ENCODE peak calls at places on chromosomes 5 and 9, in four cellular contexts. Z is kidney epithelial cell, J is A549, X is H4. U is an unnamed sample.

GRCh38 chr9:92736816-92737606 is 27.6 kb downstream of the BICD2 start:
- DNase-seq in Z (no peak), J (no peak), X (no peak), U (no peak)

GRCh38 chr9:11319477-11320060 is 706.8 kb upstream of the PTPRD start:
- DNase-seq in Z (no peak), J (no peak), X (no peak), U (no peak)

GRCh38 chr5:23450187-23450586 is 57.2 kb upstream of the PRDM9 start:
- DNase-seq in Z (no peak), J (no peak), X (no peak), U (no peak)

GRCh38 chr5:122493091-122493775 is 181.2 kb downstream of the SNCAIP start:
- DNase-seq in Z (no peak), J (no peak), X (no peak), U (no peak)

GRCh38 chr5:63220244-63220643 is 641.6 kb downstream of the LRRC70 start:
- DNase-seq in Z (no peak), J (no peak), X (no peak), U (no peak)

GRCh38 chr9:108676344-108676743 is 179.4 kb downstream of the ACTL7B start:
- DNase-seq in Z (no peak), J (no peak), X (no peak), U (no peak)

GRCh38 chr5:61687371-61687770 is 355.3 kb downstream of the ZSWIM6 start:
- DNase-seq in Z (no peak), J (no peak), X (no peak), U (no peak)

GRCh38 chr9:95852059-95853032 is 23.1 kb upstream of the ERCC6L2 start:
- DNase-seq in Z (peak), J (peak), X (no peak), U (peak)

GRCh38 chr5:150209020-150209635 is 19.3 kb downstream of the SLC6A7 start:
- DNase-seq in Z (peak), J (no peak), X (no peak), U (peak)

GRCh38 chr9:121826711-121827110 is 175.3 kb downstream of the DAB2IP start:
- DNase-seq in Z (no peak), J (no peak), X (no peak), U (no peak)

GRCh38 chr9:34072868-34073590 is 24.3 kb upstream of the UBAP2 start:
- DNase-seq in Z (peak), J (peak), X (peak), U (peak)

GRCh38 chr9:83197611-83198010 is 134.7 kb upstream of the RASEF start:
- DNase-seq in Z (no peak), J (no peak), X (no peak), U (no peak)

GRCh38 chr5:88813805-88814584 is 69.0 kb downstream of the MEF2C start:
- DNase-seq in Z (no peak), J (no peak), X (no peak), U (no peak)

GRCh38 chr9:133132174-133132573 is 11.1 kb upstream of the RALGDS start:
- DNase-seq in Z (no peak), J (no peak), X (no peak), U (no peak)

GRCh38 chr5:115343855-115344254 is 47.4 kb upstream of the CCDC112 start:
- DNase-seq in Z (no peak), J (no peak), X (peak), U (peak)

GRCh38 chr9:126152622-126153362 is 173.8 kb upstream of the MVB12B start:
- DNase-seq in Z (no peak), J (no peak), X (no peak), U (no peak)

GRCh38 chr9:20781086-20781485 is 97.0 kb downstream of the FOCAD start:
- DNase-seq in Z (no peak), J (no peak), X (no peak), U (no peak)